ENCODE peak calls at places on chromosomes 1 and 21, in five cellular contexts. D, X, K, G and Z are unnamed samples.

GRCh38 chr1:17606826-17607440 is 67.4 kb downstream of the ARHGEF10L start:
- DNase-seq in D (peak), X (peak), K (peak), G (peak), Z (peak)

GRCh38 chr1:196584703-196585102 is 23.5 kb downstream of the KCNT2 start:
- DNase-seq in D (no peak), X (no peak), K (no peak), G (no peak), Z (no peak)

GRCh38 chr1:223731076-223731770 is 18.9 kb downstream of the CAPN2 start:
- DNase-seq in D (peak), X (no peak), K (peak), G (peak), Z (no peak)

GRCh38 chr1:117150316-117150715 is 28.8 kb upstream of the TRIM45 start:
- DNase-seq in D (no peak), X (no peak), K (no peak), G (no peak), Z (no peak)

GRCh38 chr1:77940921-77941570 is 37.8 kb downstream of the FUBP1 start:
- DNase-seq in D (peak), X (no peak), K (no peak), G (no peak), Z (no peak)

GRCh38 chr21:26956216-26956615 is 10.7 kb downstream of the ADAMTS5 start:
- DNase-seq in D (no peak), X (no peak), K (no peak), G (no peak), Z (no peak)

GRCh38 chr1:35509558-35509957 is 47.6 kb downstream of the KIAA0319L start:
- DNase-seq in D (no peak), X (no peak), K (no peak), G (no peak), Z (no peak)

GRCh38 chr1:85200870-85201339 is at the start of gene SYDE2:
- DNase-seq in D (peak), X (peak), K (peak), G (peak), Z (peak)

GRCh38 chr1:206926286-206926685 is 4.5 kb upstream of the FCMR start:
- DNase-seq in D (no peak), X (no peak), K (no peak), G (no peak), Z (no peak)

GRCh38 chr1:67724928-67725560 is 40.0 kb downstream of the GADD45A start:
- DNase-seq in D (peak), X (peak), K (peak), G (peak), Z (no peak)

GRCh38 chr1:32303997-32304622 is 12.2 kb downstream of the HDAC1 start:
- DNase-seq in D (peak), X (no peak), K (no peak), G (no peak), Z (no peak)

GRCh38 chr1:111988377-111988742 is 1.1 kb downstream of the KCND3 start:
- DNase-seq in D (no peak), X (no peak), K (no peak), G (no peak), Z (no peak)

GRCh38 chr1:50023292-50024159 is at the start of gene AGBL4:
- DNase-seq in D (peak), X (peak), K (peak), G (peak), Z (no peak)

GRCh38 chr21:45993210-45994085 is 11.9 kb downstream of the COL6A1 start:
- DNase-seq in D (no peak), X (no peak), K (no peak), G (no peak), Z (peak)

GRCh38 chr21:18041012-18041411 is 203.6 kb upstream of the CHODL start:
- DNase-seq in D (no peak), X (peak), K (peak), G (no peak), Z (no peak)

GRCh38 chr1:1862905-1863547 is 27.9 kb downstream of the GNB1 start:
- DNase-seq in D (peak), X (no peak), K (no peak), G (no peak), Z (no peak)

GRCh38 chr1:117952386-117952785 is 22.8 kb downstream of the WDR3 start:
- DNase-seq in D (no peak), X (no peak), K (no peak), G (no peak), Z (no peak)

GRCh38 chr1:196376648-196377295 is 231.5 kb downstream of the KCNT2 start:
- DNase-seq in D (peak), X (no peak), K (no peak), G (no peak), Z (no peak)

GRCh38 chr1:12053752-12054548 is 9.2 kb upstream of the TNFRSF8 start:
- DNase-seq in D (no peak), X (no peak), K (no peak), G (no peak), Z (no peak)

GRCh38 chr1:238061967-238062613 is 171.4 kb upstream of the ZP4 start:
- DNase-seq in D (peak), X (no peak), K (no peak), G (no peak), Z (no peak)

GRCh38 chr1:177252877-177253276 is 82.1 kb downstream of the BRINP2 start:
- DNase-seq in D (no peak), X (no peak), K (no peak), G (no peak), Z (no peak)

GRCh38 chr21:34333150-34333739 is 30.6 kb upstream of the KCNE2 start:
- DNase-seq in D (peak), X (no peak), K (no peak), G (no peak), Z (no peak)

GRCh38 chr1:47409311-47410085 is 6.6 kb upstream of the FOXE3 start:
- DNase-seq in D (peak), X (no peak), K (no peak), G (no peak), Z (no peak)

GRCh38 chr1:70051926-70052325 is 153.5 kb downstream of the LRRC40 start:
- DNase-seq in D (no peak), X (no peak), K (no peak), G (no peak), Z (no peak)

GRCh38 chr21:18499761-18500376 is 96.3 kb upstream of the TMPRSS15 start:
- DNase-seq in D (peak), X (peak), K (peak), G (peak), Z (no peak)

GRCh38 chr1:147847831-147848230 is 54.8 kb upstream of the GJA8 start:
- DNase-seq in D (no peak), X (no peak), K (no peak), G (no peak), Z (no peak)

GRCh38 chr1:115782571-115783281 is 14.2 kb upstream of the CASQ2 start:
- DNase-seq in D (peak), X (no peak), K (no peak), G (no peak), Z (no peak)

GRCh38 chr1:1223891-1224290 is 7.9 kb downstream of the SDF4 start:
- DNase-seq in D (no peak), X (no peak), K (no peak), G (no peak), Z (no peak)

GRCh38 chr1:36771678-36772284 is 262.5 kb downstream of the GRIK3 start:
- DNase-seq in D (no peak), X (peak), K (no peak), G (peak), Z (no peak)

GRCh38 chr1:201255470-201256362 is 27.6 kb upstream of the PKP1 start:
- DNase-seq in D (no peak), X (no peak), K (no peak), G (peak), Z (no peak)

GRCh38 chr1:113659010-113659409 is 100.3 kb downstream of the PHTF1 start:
- DNase-seq in D (peak), X (no peak), K (peak), G (no peak), Z (no peak)

GRCh38 chr1:63108226-63108625 is 214.1 kb upstream of the FOXD3 start:
- DNase-seq in D (peak), X (no peak), K (no peak), G (no peak), Z (no peak)

GRCh38 chr1:20446796-20447195 is 39.2 kb downstream of the CAMK2N1 start:
- DNase-seq in D (peak), X (no peak), K (no peak), G (no peak), Z (no peak)

GRCh38 chr1:175262646-175263045 is 70.1 kb upstream of the KIAA0040 start:
- DNase-seq in D (no peak), X (no peak), K (no peak), G (no peak), Z (no peak)

GRCh38 chr1:244322181-244322580 is 129.5 kb downstream of the ADSS2 start:
- DNase-seq in D (no peak), X (no peak), K (no peak), G (no peak), Z (no peak)

GRCh38 chr1:22702671-22703070 is 8.0 kb upstream of the EPHB2 start:
- DNase-seq in D (no peak), X (no peak), K (no peak), G (no peak), Z (no peak)

GRCh38 chr1:110916669-110917306 is 43.8 kb downstream of the CD53 start:
- DNase-seq in D (peak), X (no peak), K (no peak), G (no peak), Z (no peak)

GRCh38 chr1:217780993-217781392 is 149.8 kb downstream of the SPATA17 start:
- DNase-seq in D (no peak), X (no peak), K (no peak), G (no peak), Z (no peak)

GRCh38 chr1:47388548-47389238 is 27.4 kb upstream of the FOXE3 start:
- DNase-seq in D (peak), X (peak), K (peak), G (peak), Z (peak)

GRCh38 chr1:173413271-173413707 is 63.8 kb upstream of the PRDX6 start:
- DNase-seq in D (no peak), X (no peak), K (no peak), G (no peak), Z (no peak)